ENCODE peak calls at places on chromosome 18, in nine cellular contexts. B is epithelial cell of prostate; V is stimulated activated CD8-positive, alpha-beta memory T cell treated with anti-CD3 and anti-CD28 coated beads, Interleukin-4, amount 100 ng/mL, for 1 hour; G is osteoblast; N is renal cortical epithelial cell; R is substantia nigra; P is GF-D8; Z is activated T-helper 1 cell treated with Interleukin-2 at 50 U/mL for 16 hours; K is EL. X is an unnamed sample.

GRCh38 chr18:79367480-79367879 is 28.2 kb upstream of the NFATC1 start:
- DNase-seq in V (no peak), B (no peak), K (no peak), R (no peak), G (no peak), P (no peak), N (no peak), Z (no peak), X (no peak)

GRCh38 chr18:45416168-45416567 is 199.1 kb upstream of the SLC14A2 start:
- DNase-seq in B (no peak), N (peak; percentile 64), V (no peak), P (no peak), G (no peak), R (no peak), Z (no peak), K (no peak), X (no peak)

GRCh38 chr18:46374850-46375249 is 270.7 kb downstream of the HAUS1 start:
- DNase-seq in V (no peak), K (no peak), P (no peak), G (no peak), N (no peak), R (no peak), Z (no peak), B (no peak), X (no peak)

GRCh38 chr18:44198296-44199284 is 482.1 kb upstream of the SETBP1 start:
- DNase-seq in R (no peak), Z (no peak), V (no peak), P (no peak), B (no peak), G (peak; percentile 10), K (no peak), N (no peak), X (no peak)

GRCh38 chr18:7626922-7627440 is 59.9 kb downstream of the PTPRM start:
- DNase-seq in V (no peak), K (peak; percentile 94), B (no peak), P (no peak), G (no peak), N (peak; percentile 93), R (no peak), Z (no peak), X (peak; percentile 62)

GRCh38 chr18:49359732-49360444 is 100.6 kb downstream of the DYM start:
- DNase-seq in B (no peak), V (no peak), P (no peak), G (peak; percentile 57), K (peak; percentile 62), N (peak; percentile 77), Z (no peak), R (no peak), X (peak; percentile 66)

GRCh38 chr18:36942264-36942663 is 113.3 kb downstream of the KIAA1328 start:
- DNase-seq in R (no peak), K (peak; percentile 34), V (no peak), P (no peak), N (peak; percentile 38), G (no peak), B (no peak), Z (no peak), X (peak; percentile 71)

GRCh38 chr18:3457261-3457724 is 7.3 kb downstream of the TGIF1 start:
- DNase-seq in N (no peak), K (no peak), G (no peak), Z (no peak), R (no peak), V (no peak), P (no peak), B (no peak), X (no peak)

GRCh38 chr18:8293184-8293583 is 316.1 kb upstream of the RAB12 start:
- DNase-seq in K (no peak), Z (no peak), N (no peak), P (no peak), G (no peak), R (no peak), V (no peak), B (no peak), X (no peak)

GRCh38 chr18:32308493-32309120 is 118.8 kb downstream of the MEP1B start:
- DNase-seq in V (no peak), B (peak; percentile 62), P (no peak), K (peak; percentile 43), Z (no peak), N (peak; percentile 84), R (no peak), G (peak; percentile 92), X (peak; percentile 95)

GRCh38 chr18:68874361-68874760 is 76.5 kb downstream of the CCDC102B start:
- DNase-seq in B (no peak), G (no peak), P (no peak), N (no peak), R (no peak), K (no peak), V (no peak), Z (no peak), X (peak; percentile 42)

GRCh38 chr18:64103979-64104378 is 44.9 kb downstream of the LINC00305 start:
- DNase-seq in G (no peak), N (no peak), V (no peak), K (no peak), R (no peak), B (no peak), Z (no peak), P (no peak), X (no peak)

GRCh38 chr18:76679877-76680276 is 142.5 kb upstream of the ZNF236 start:
- DNase-seq in R (no peak), Z (no peak), K (no peak), P (no peak), G (no peak), V (no peak), N (no peak), B (no peak), X (no peak)

GRCh38 chr18:72419914-72420313 is 124.2 kb downstream of the CBLN2 start:
- DNase-seq in V (no peak), N (peak; percentile 19), R (no peak), G (no peak), Z (no peak), P (no peak), B (no peak), K (no peak), X (peak; percentile 3)

GRCh38 chr18:62018034-62018760 is 125.4 kb upstream of the RNF152 start:
- DNase-seq in V (no peak), B (no peak), G (no peak), P (no peak), Z (no peak), K (no peak), N (peak; percentile 15), R (no peak), X (peak; percentile 94)

GRCh38 chr18:61127714-61128485 is 205.3 kb upstream of the CDH20 start:
- DNase-seq in R (no peak), N (peak; percentile 50), G (no peak), B (no peak), P (no peak), K (no peak), Z (no peak), V (no peak), X (no peak)

GRCh38 chr18:7598167-7599062 is 31.3 kb downstream of the PTPRM start:
- DNase-seq in K (peak; percentile 54), G (peak; percentile 73), N (peak; percentile 73), Z (no peak), R (no peak), V (no peak), B (no peak), P (no peak), X (peak; percentile 50)

GRCh38 chr18:25727281-25727680 is 363.1 kb downstream of the SS18 start:
- DNase-seq in R (no peak), N (no peak), V (no peak), Z (no peak), G (no peak), P (no peak), B (no peak), K (no peak), X (no peak)

GRCh38 chr18:79203017-79203605 is 133.9 kb downstream of the ATP9B start:
- DNase-seq in N (peak; percentile 85), P (no peak), B (peak; percentile 86), G (no peak), Z (no peak), V (no peak), K (peak; percentile 6), R (no peak), X (no peak)

GRCh38 chr18:47485221-47485797 is 233.8 kb upstream of the SKOR2 start:
- DNase-seq in R (no peak), P (no peak), V (no peak), B (no peak), K (no peak), N (no peak), Z (no peak), G (no peak), X (no peak)

GRCh38 chr18:56036673-56037072 is 448.7 kb upstream of the TCF4 start:
- DNase-seq in R (no peak), V (no peak), Z (no peak), G (no peak), B (no peak), K (no peak), P (no peak), N (no peak), X (peak; percentile 16)

GRCh38 chr18:57331718-57332117 is 20.6 kb upstream of the ST8SIA3 start:
- DNase-seq in R (no peak), B (peak; percentile 68), P (no peak), Z (no peak), N (no peak), G (no peak), K (no peak), V (no peak), X (no peak)

GRCh38 chr18:46343940-46344372 is 239.8 kb downstream of the HAUS1 start:
- DNase-seq in R (no peak), K (no peak), V (no peak), B (no peak), N (peak; percentile 18), G (no peak), P (no peak), Z (peak; percentile 31), X (no peak)

X was measured in fibroblast of pulmonary artery.